ENCODE peak calls at places on chromosomes 3 and 15, in ten cellular contexts. One of them, this sample, is unnamed.

GRCh38 chr15:39934415-39935044 is 615 bp downstream of the EIF2AK4 start:
- DNase-seq in caudate nucleus: no peak
- DNase-seq in stimulated activated CD8-positive, alpha-beta memory T cell treated with anti-CD3 and anti-CD28 coated beads, Interleukin-15, amount 100 ng/mL, for 24 hours: no peak
- DNase-seq in neural crest cell: peak
- DNase-seq in HTR-8/SVneo: no peak
- DNase-seq in activated CD4-positive, alpha-beta T cell treated with anti-CD3 and anti-CD28 coated beads for 48 hours: peak
- DNase-seq in Caco-2: no peak
- DNase-seq in AG09309: no peak
- DNase-seq in small intestine: peak
- DNase-seq in naive thymus-derived CD4-positive, alpha-beta T cell: peak
- DNase-seq in this sample: no peak

GRCh38 chr3:188220988-188221818 is 67.2 kb downstream of the LPP start:
- DNase-seq in caudate nucleus: no peak
- DNase-seq in stimulated activated CD8-positive, alpha-beta memory T cell treated with anti-CD3 and anti-CD28 coated beads, Interleukin-15, amount 100 ng/mL, for 24 hours: no peak
- DNase-seq in neural crest cell: no peak
- DNase-seq in HTR-8/SVneo: no peak
- DNase-seq in activated CD4-positive, alpha-beta T cell treated with anti-CD3 and anti-CD28 coated beads for 48 hours: no peak
- DNase-seq in Caco-2: no peak
- DNase-seq in AG09309: no peak
- DNase-seq in small intestine: peak
- DNase-seq in naive thymus-derived CD4-positive, alpha-beta T cell: no peak
- DNase-seq in this sample: no peak

GRCh38 chr15:69031013-69032001 is 16.8 kb downstream of the NOX5 start:
- DNase-seq in caudate nucleus: no peak
- DNase-seq in stimulated activated CD8-positive, alpha-beta memory T cell treated with anti-CD3 and anti-CD28 coated beads, Interleukin-15, amount 100 ng/mL, for 24 hours: no peak
- DNase-seq in neural crest cell: peak
- DNase-seq in HTR-8/SVneo: no peak
- DNase-seq in activated CD4-positive, alpha-beta T cell treated with anti-CD3 and anti-CD28 coated beads for 48 hours: peak
- DNase-seq in Caco-2: peak
- DNase-seq in AG09309: no peak
- DNase-seq in small intestine: peak
- DNase-seq in naive thymus-derived CD4-positive, alpha-beta T cell: peak
- DNase-seq in this sample: no peak

GRCh38 chr3:156246939-156247725 is 126.8 kb downstream of the KCNAB1 start:
- DNase-seq in caudate nucleus: no peak
- DNase-seq in stimulated activated CD8-positive, alpha-beta memory T cell treated with anti-CD3 and anti-CD28 coated beads, Interleukin-15, amount 100 ng/mL, for 24 hours: no peak
- DNase-seq in neural crest cell: no peak
- DNase-seq in HTR-8/SVneo: no peak
- DNase-seq in activated CD4-positive, alpha-beta T cell treated with anti-CD3 and anti-CD28 coated beads for 48 hours: no peak
- DNase-seq in Caco-2: no peak
- DNase-seq in AG09309: no peak
- DNase-seq in small intestine: no peak
- DNase-seq in naive thymus-derived CD4-positive, alpha-beta T cell: no peak
- DNase-seq in this sample: no peak

GRCh38 chr3:170914690-170915089 is 6.3 kb upstream of the EIF5A2 start:
- DNase-seq in caudate nucleus: no peak
- DNase-seq in stimulated activated CD8-positive, alpha-beta memory T cell treated with anti-CD3 and anti-CD28 coated beads, Interleukin-15, amount 100 ng/mL, for 24 hours: no peak
- DNase-seq in neural crest cell: no peak
- DNase-seq in HTR-8/SVneo: no peak
- DNase-seq in activated CD4-positive, alpha-beta T cell treated with anti-CD3 and anti-CD28 coated beads for 48 hours: no peak
- DNase-seq in Caco-2: no peak
- DNase-seq in AG09309: no peak
- DNase-seq in small intestine: no peak
- DNase-seq in naive thymus-derived CD4-positive, alpha-beta T cell: no peak
- DNase-seq in this sample: no peak

GRCh38 chr3:152400912-152401311 is 132.2 kb downstream of the MBNL1 start:
- DNase-seq in caudate nucleus: no peak
- DNase-seq in stimulated activated CD8-positive, alpha-beta memory T cell treated with anti-CD3 and anti-CD28 coated beads, Interleukin-15, amount 100 ng/mL, for 24 hours: no peak
- DNase-seq in neural crest cell: no peak
- DNase-seq in HTR-8/SVneo: peak
- DNase-seq in activated CD4-positive, alpha-beta T cell treated with anti-CD3 and anti-CD28 coated beads for 48 hours: no peak
- DNase-seq in Caco-2: no peak
- DNase-seq in AG09309: no peak
- DNase-seq in small intestine: no peak
- DNase-seq in naive thymus-derived CD4-positive, alpha-beta T cell: no peak
- DNase-seq in this sample: no peak

GRCh38 chr3:110576962-110577361 is 494.7 kb upstream of the NECTIN3 start:
- DNase-seq in caudate nucleus: no peak
- DNase-seq in stimulated activated CD8-positive, alpha-beta memory T cell treated with anti-CD3 and anti-CD28 coated beads, Interleukin-15, amount 100 ng/mL, for 24 hours: no peak
- DNase-seq in neural crest cell: no peak
- DNase-seq in HTR-8/SVneo: peak
- DNase-seq in activated CD4-positive, alpha-beta T cell treated with anti-CD3 and anti-CD28 coated beads for 48 hours: no peak
- DNase-seq in Caco-2: no peak
- DNase-seq in AG09309: peak
- DNase-seq in small intestine: no peak
- DNase-seq in naive thymus-derived CD4-positive, alpha-beta T cell: no peak
- DNase-seq in this sample: no peak

GRCh38 chr3:158991146-158991705 is 189.4 kb downstream of the MFSD1 start:
- DNase-seq in caudate nucleus: no peak
- DNase-seq in stimulated activated CD8-positive, alpha-beta memory T cell treated with anti-CD3 and anti-CD28 coated beads, Interleukin-15, amount 100 ng/mL, for 24 hours: no peak
- DNase-seq in neural crest cell: no peak
- DNase-seq in HTR-8/SVneo: no peak
- DNase-seq in activated CD4-positive, alpha-beta T cell treated with anti-CD3 and anti-CD28 coated beads for 48 hours: no peak
- DNase-seq in Caco-2: peak
- DNase-seq in AG09309: no peak
- DNase-seq in small intestine: peak
- DNase-seq in naive thymus-derived CD4-positive, alpha-beta T cell: no peak
- DNase-seq in this sample: no peak

GRCh38 chr3:13261908-13262307 is 158.2 kb downstream of the NUP210 start:
- DNase-seq in caudate nucleus: no peak
- DNase-seq in stimulated activated CD8-positive, alpha-beta memory T cell treated with anti-CD3 and anti-CD28 coated beads, Interleukin-15, amount 100 ng/mL, for 24 hours: no peak
- DNase-seq in neural crest cell: no peak
- DNase-seq in HTR-8/SVneo: no peak
- DNase-seq in activated CD4-positive, alpha-beta T cell treated with anti-CD3 and anti-CD28 coated beads for 48 hours: no peak
- DNase-seq in Caco-2: no peak
- DNase-seq in AG09309: no peak
- DNase-seq in small intestine: no peak
- DNase-seq in naive thymus-derived CD4-positive, alpha-beta T cell: no peak
- DNase-seq in this sample: no peak

GRCh38 chr15:52682200-52682599 is 3.0 kb upstream of the ATOSA start:
- DNase-seq in caudate nucleus: no peak
- DNase-seq in stimulated activated CD8-positive, alpha-beta memory T cell treated with anti-CD3 and anti-CD28 coated beads, Interleukin-15, amount 100 ng/mL, for 24 hours: no peak
- DNase-seq in neural crest cell: no peak
- DNase-seq in HTR-8/SVneo: no peak
- DNase-seq in activated CD4-positive, alpha-beta T cell treated with anti-CD3 and anti-CD28 coated beads for 48 hours: no peak
- DNase-seq in Caco-2: no peak
- DNase-seq in AG09309: no peak
- DNase-seq in small intestine: no peak
- DNase-seq in naive thymus-derived CD4-positive, alpha-beta T cell: no peak
- DNase-seq in this sample: no peak

GRCh38 chr3:188780188-188781147 is 391.3 kb upstream of the TPRG1 start:
- DNase-seq in caudate nucleus: no peak
- DNase-seq in stimulated activated CD8-positive, alpha-beta memory T cell treated with anti-CD3 and anti-CD28 coated beads, Interleukin-15, amount 100 ng/mL, for 24 hours: no peak
- DNase-seq in neural crest cell: no peak
- DNase-seq in HTR-8/SVneo: no peak
- DNase-seq in activated CD4-positive, alpha-beta T cell treated with anti-CD3 and anti-CD28 coated beads for 48 hours: no peak
- DNase-seq in Caco-2: no peak
- DNase-seq in AG09309: no peak
- DNase-seq in small intestine: no peak
- DNase-seq in naive thymus-derived CD4-positive, alpha-beta T cell: no peak
- DNase-seq in this sample: no peak

GRCh38 chr3:128504957-128505730 is 12.1 kb upstream of the GATA2 start:
- DNase-seq in caudate nucleus: no peak
- DNase-seq in stimulated activated CD8-positive, alpha-beta memory T cell treated with anti-CD3 and anti-CD28 coated beads, Interleukin-15, amount 100 ng/mL, for 24 hours: no peak
- DNase-seq in neural crest cell: no peak
- DNase-seq in HTR-8/SVneo: no peak
- DNase-seq in activated CD4-positive, alpha-beta T cell treated with anti-CD3 and anti-CD28 coated beads for 48 hours: no peak
- DNase-seq in Caco-2: peak
- DNase-seq in AG09309: no peak
- DNase-seq in small intestine: no peak
- DNase-seq in naive thymus-derived CD4-positive, alpha-beta T cell: no peak
- DNase-seq in this sample: no peak

GRCh38 chr15:80609111-80609510 is 86.0 kb upstream of the ABHD17C start:
- DNase-seq in caudate nucleus: no peak
- DNase-seq in stimulated activated CD8-positive, alpha-beta memory T cell treated with anti-CD3 and anti-CD28 coated beads, Interleukin-15, amount 100 ng/mL, for 24 hours: no peak
- DNase-seq in neural crest cell: no peak
- DNase-seq in HTR-8/SVneo: no peak
- DNase-seq in activated CD4-positive, alpha-beta T cell treated with anti-CD3 and anti-CD28 coated beads for 48 hours: no peak
- DNase-seq in Caco-2: no peak
- DNase-seq in AG09309: no peak
- DNase-seq in small intestine: no peak
- DNase-seq in naive thymus-derived CD4-positive, alpha-beta T cell: no peak
- DNase-seq in this sample: no peak

GRCh38 chr15:90873998-90874605 is 5.7 kb downstream of the FURIN start:
- DNase-seq in caudate nucleus: no peak
- DNase-seq in stimulated activated CD8-positive, alpha-beta memory T cell treated with anti-CD3 and anti-CD28 coated beads, Interleukin-15, amount 100 ng/mL, for 24 hours: no peak
- DNase-seq in neural crest cell: no peak
- DNase-seq in HTR-8/SVneo: no peak
- DNase-seq in activated CD4-positive, alpha-beta T cell treated with anti-CD3 and anti-CD28 coated beads for 48 hours: no peak
- DNase-seq in Caco-2: peak
- DNase-seq in AG09309: no peak
- DNase-seq in small intestine: peak
- DNase-seq in naive thymus-derived CD4-positive, alpha-beta T cell: no peak
- DNase-seq in this sample: no peak

GRCh38 chr3:169627073-169627472 is 36.4 kb downstream of the MECOM start:
- DNase-seq in caudate nucleus: no peak
- DNase-seq in stimulated activated CD8-positive, alpha-beta memory T cell treated with anti-CD3 and anti-CD28 coated beads, Interleukin-15, amount 100 ng/mL, for 24 hours: no peak
- DNase-seq in neural crest cell: no peak
- DNase-seq in HTR-8/SVneo: no peak
- DNase-seq in activated CD4-positive, alpha-beta T cell treated with anti-CD3 and anti-CD28 coated beads for 48 hours: no peak
- DNase-seq in Caco-2: no peak
- DNase-seq in AG09309: no peak
- DNase-seq in small intestine: no peak
- DNase-seq in naive thymus-derived CD4-positive, alpha-beta T cell: no peak
- DNase-seq in this sample: no peak

GRCh38 chr15:98548172-98548971 is 100.0 kb upstream of the IGF1R start:
- DNase-seq in caudate nucleus: peak
- DNase-seq in stimulated activated CD8-positive, alpha-beta memory T cell treated with anti-CD3 and anti-CD28 coated beads, Interleukin-15, amount 100 ng/mL, for 24 hours: peak
- DNase-seq in neural crest cell: peak
- DNase-seq in HTR-8/SVneo: peak
- DNase-seq in activated CD4-positive, alpha-beta T cell treated with anti-CD3 and anti-CD28 coated beads for 48 hours: peak
- DNase-seq in Caco-2: peak
- DNase-seq in AG09309: no peak
- DNase-seq in small intestine: peak
- DNase-seq in naive thymus-derived CD4-positive, alpha-beta T cell: peak
- DNase-seq in this sample: peak

This sample was measured in amygdala.